ENCODE peak calls at places on chromosomes 7 and 10, in six cellular contexts. One of them, this sample, is unnamed.

GRCh38 chr7:157910446-157910845 is 573.6 kb downstream of the DNAJB6 start:
- DNase-seq in substantia nigra: no peak
- DNase-seq in stimulated activated CD4-positive, alpha-beta T cell treated with anti-CD3 and anti-CD28 coated beads, Interleukin-2, amount 100 ng/mL, for 48 hours: no peak
- DNase-seq in hippocampal formation: no peak
- DNase-seq in NCI-H187: no peak
- DNase-seq in H9: no peak
- DNase-seq in this sample: no peak

GRCh38 chr7:75989726-75990388 is 4.5 kb downstream of the TMEM120A start:
- DNase-seq in substantia nigra: no peak
- DNase-seq in stimulated activated CD4-positive, alpha-beta T cell treated with anti-CD3 and anti-CD28 coated beads, Interleukin-2, amount 100 ng/mL, for 48 hours: no peak
- DNase-seq in hippocampal formation: no peak
- DNase-seq in NCI-H187: no peak
- DNase-seq in H9: no peak
- DNase-seq in this sample: no peak

GRCh38 chr7:98922392-98923107 is 44.2 kb downstream of the TRRAP start:
- DNase-seq in substantia nigra: peak; percentile 4
- DNase-seq in stimulated activated CD4-positive, alpha-beta T cell treated with anti-CD3 and anti-CD28 coated beads, Interleukin-2, amount 100 ng/mL, for 48 hours: no peak
- DNase-seq in hippocampal formation: peak; percentile 11
- DNase-seq in NCI-H187: no peak
- DNase-seq in H9: no peak
- DNase-seq in this sample: no peak

GRCh38 chr10:1114355-1115261 is 58.4 kb downstream of the WDR37 start:
- DNase-seq in substantia nigra: no peak
- DNase-seq in stimulated activated CD4-positive, alpha-beta T cell treated with anti-CD3 and anti-CD28 coated beads, Interleukin-2, amount 100 ng/mL, for 48 hours: no peak
- DNase-seq in hippocampal formation: no peak
- DNase-seq in NCI-H187: no peak
- DNase-seq in H9: no peak
- DNase-seq in this sample: no peak

GRCh38 chr7:44083796-44084195 is 1.5 kb upstream of the POLM start:
- DNase-seq in substantia nigra: no peak
- DNase-seq in stimulated activated CD4-positive, alpha-beta T cell treated with anti-CD3 and anti-CD28 coated beads, Interleukin-2, amount 100 ng/mL, for 48 hours: no peak
- DNase-seq in hippocampal formation: no peak
- DNase-seq in NCI-H187: no peak
- DNase-seq in H9: no peak
- DNase-seq in this sample: no peak

GRCh38 chr7:128408709-128409434 is 910 bp downstream of the IMPDH1 start:
- DNase-seq in substantia nigra: no peak
- DNase-seq in stimulated activated CD4-positive, alpha-beta T cell treated with anti-CD3 and anti-CD28 coated beads, Interleukin-2, amount 100 ng/mL, for 48 hours: no peak
- DNase-seq in hippocampal formation: no peak
- DNase-seq in NCI-H187: no peak
- DNase-seq in H9: no peak
- DNase-seq in this sample: no peak

GRCh38 chr10:117075064-117075463 is 63.0 kb downstream of the VAX1 start:
- DNase-seq in substantia nigra: no peak
- DNase-seq in stimulated activated CD4-positive, alpha-beta T cell treated with anti-CD3 and anti-CD28 coated beads, Interleukin-2, amount 100 ng/mL, for 48 hours: no peak
- DNase-seq in hippocampal formation: no peak
- DNase-seq in NCI-H187: no peak
- DNase-seq in H9: no peak
- DNase-seq in this sample: no peak

GRCh38 chr10:34295142-34295548 is 520.0 kb downstream of the PARD3 start:
- DNase-seq in substantia nigra: no peak
- DNase-seq in stimulated activated CD4-positive, alpha-beta T cell treated with anti-CD3 and anti-CD28 coated beads, Interleukin-2, amount 100 ng/mL, for 48 hours: no peak
- DNase-seq in hippocampal formation: no peak
- DNase-seq in NCI-H187: no peak
- DNase-seq in H9: no peak
- DNase-seq in this sample: no peak

GRCh38 chr10:8402469-8403074 is 348.1 kb downstream of the GATA3 start:
- DNase-seq in substantia nigra: no peak
- DNase-seq in stimulated activated CD4-positive, alpha-beta T cell treated with anti-CD3 and anti-CD28 coated beads, Interleukin-2, amount 100 ng/mL, for 48 hours: no peak
- DNase-seq in hippocampal formation: no peak
- DNase-seq in NCI-H187: no peak
- DNase-seq in H9: no peak
- DNase-seq in this sample: no peak

GRCh38 chr7:44142028-44142427 is 896 bp upstream of the MYL7 start:
- DNase-seq in substantia nigra: no peak
- DNase-seq in stimulated activated CD4-positive, alpha-beta T cell treated with anti-CD3 and anti-CD28 coated beads, Interleukin-2, amount 100 ng/mL, for 48 hours: no peak
- DNase-seq in hippocampal formation: no peak
- DNase-seq in NCI-H187: no peak
- DNase-seq in H9: no peak
- DNase-seq in this sample: no peak

GRCh38 chr10:65570143-65571010 is 1355.5 kb upstream of the LRRTM3 start:
- DNase-seq in substantia nigra: no peak
- DNase-seq in stimulated activated CD4-positive, alpha-beta T cell treated with anti-CD3 and anti-CD28 coated beads, Interleukin-2, amount 100 ng/mL, for 48 hours: no peak
- DNase-seq in hippocampal formation: no peak
- DNase-seq in NCI-H187: no peak
- DNase-seq in H9: peak; percentile 85
- DNase-seq in this sample: no peak

GRCh38 chr7:112855227-112855626 is 65.0 kb upstream of the TMEM168 start:
- DNase-seq in substantia nigra: no peak
- DNase-seq in stimulated activated CD4-positive, alpha-beta T cell treated with anti-CD3 and anti-CD28 coated beads, Interleukin-2, amount 100 ng/mL, for 48 hours: no peak
- DNase-seq in hippocampal formation: no peak
- DNase-seq in NCI-H187: no peak
- DNase-seq in H9: no peak
- DNase-seq in this sample: no peak

GRCh38 chr10:99888623-99889022 is 106.2 kb downstream of the ABCC2 start:
- DNase-seq in substantia nigra: no peak
- DNase-seq in stimulated activated CD4-positive, alpha-beta T cell treated with anti-CD3 and anti-CD28 coated beads, Interleukin-2, amount 100 ng/mL, for 48 hours: no peak
- DNase-seq in hippocampal formation: no peak
- DNase-seq in NCI-H187: no peak
- DNase-seq in H9: no peak
- DNase-seq in this sample: no peak

GRCh38 chr10:70596860-70597809 is 5.4 kb downstream of the PRF1 start:
- DNase-seq in substantia nigra: no peak
- DNase-seq in stimulated activated CD4-positive, alpha-beta T cell treated with anti-CD3 and anti-CD28 coated beads, Interleukin-2, amount 100 ng/mL, for 48 hours: no peak
- DNase-seq in hippocampal formation: no peak
- DNase-seq in NCI-H187: no peak
- DNase-seq in H9: no peak
- DNase-seq in this sample: no peak

GRCh38 chr7:91880016-91880412 is 488 bp downstream of the MTERF1 start:
- DNase-seq in substantia nigra: no peak
- DNase-seq in stimulated activated CD4-positive, alpha-beta T cell treated with anti-CD3 and anti-CD28 coated beads, Interleukin-2, amount 100 ng/mL, for 48 hours: no peak
- DNase-seq in hippocampal formation: no peak
- DNase-seq in NCI-H187: no peak
- DNase-seq in H9: no peak
- DNase-seq in this sample: no peak

GRCh38 chr10:115949282-115949844 is 323.6 kb downstream of the GFRA1 start:
- DNase-seq in substantia nigra: no peak
- DNase-seq in stimulated activated CD4-positive, alpha-beta T cell treated with anti-CD3 and anti-CD28 coated beads, Interleukin-2, amount 100 ng/mL, for 48 hours: no peak
- DNase-seq in hippocampal formation: no peak
- DNase-seq in NCI-H187: no peak
- DNase-seq in H9: no peak
- DNase-seq in this sample: no peak

This sample was measured in anterior cingulate cortex.